ENCODE peak calls at places on chromosome 2, in seven cellular contexts. Q is breast epithelium, F is A549, B is heart left ventricle, Y is right lobe of liver, T is IMR-90, G is uterus. R is an unnamed sample.

GRCh38 chr2:71071681-71072398 is 3.4 kb downstream of the NAGK start:
- DNase-seq in T (no peak), Y (peak; percentile 35), F (no peak), G (no peak), B (peak; percentile 33), Q (no peak), R (no peak)

GRCh38 chr2:210198326-210198725 is 26.9 kb downstream of the ACADL start:
- DNase-seq in Q (no peak), F (no peak), Y (no peak), B (no peak), G (no peak), T (peak; percentile 22), R (no peak)

GRCh38 chr2:157508676-157509075 is 64.8 kb upstream of the CYTIP start:
- DNase-seq in B (no peak), T (no peak), Y (no peak), Q (no peak), G (no peak), F (no peak), R (no peak)

GRCh38 chr2:27802547-27802946 is 31.0 kb downstream of the MRPL33 start:
- DNase-seq in B (no peak), Y (no peak), F (no peak), T (no peak), Q (no peak), G (no peak), R (no peak)

GRCh38 chr2:149068996-149069888 is 30.7 kb downstream of the LYPD6B start:
- DNase-seq in B (no peak), G (no peak), Q (no peak), T (peak; percentile 61), Y (no peak), F (no peak), R (no peak)

GRCh38 chr2:206736935-206737334 is 18.7 kb upstream of the DYTN start:
- DNase-seq in Q (no peak), F (no peak), T (no peak), Y (no peak), B (no peak), G (no peak), R (no peak)

GRCh38 chr2:232890896-232891601 is 21.0 kb downstream of the SNORC start:
- DNase-seq in Q (peak; percentile 77), T (peak; percentile 27), F (no peak), Y (peak; percentile 23), B (no peak), G (no peak), R (no peak)

GRCh38 chr2:151827564-151828142 is 568 bp downstream of the ARL5A start:
- DNase-seq in T (peak; percentile 16), F (peak; percentile 15), B (no peak), Q (peak; percentile 19), G (peak; percentile 17), Y (peak; percentile 25), R (no peak)

DNA sequence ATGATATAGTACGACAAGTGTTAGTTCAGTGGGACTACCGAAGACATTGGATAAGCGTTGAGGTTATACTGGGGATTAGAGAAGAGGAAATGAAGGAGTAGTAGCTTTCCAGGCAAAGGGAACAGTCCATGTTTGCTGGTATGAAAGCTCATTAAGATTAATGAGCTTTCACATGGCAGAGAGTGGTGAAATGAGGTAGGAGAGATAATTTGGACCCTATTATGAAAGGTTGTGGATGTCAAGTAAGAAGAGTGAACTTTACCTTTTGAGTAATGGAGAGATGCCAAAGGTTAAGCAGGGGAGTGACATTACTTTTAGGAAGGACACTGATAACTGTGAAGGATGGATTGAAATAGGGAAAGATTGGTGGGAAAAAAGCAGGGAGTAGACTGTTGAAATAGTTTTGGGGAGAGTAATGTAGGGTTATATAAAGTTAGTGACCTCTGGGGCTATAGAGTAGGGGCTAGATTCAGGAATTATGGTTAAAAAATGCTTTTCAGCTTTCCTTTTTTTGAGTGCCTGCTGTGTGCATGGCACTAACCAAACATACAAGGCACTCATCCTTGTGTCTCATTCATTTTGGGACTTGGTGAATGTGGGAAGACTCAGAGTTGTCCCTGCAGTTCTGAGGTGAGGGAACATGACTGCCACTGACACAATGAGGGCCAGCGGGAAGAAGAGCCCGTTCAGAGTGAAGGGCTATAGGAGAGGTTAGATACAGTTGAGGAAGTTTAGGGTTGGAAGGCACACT is 87.2 kb upstream of the STON1 start:
- DNase-seq in T (no peak), F (no peak), B (no peak), Q (no peak), G (no peak), Y (no peak), R (no peak)
- H3K4me3 ChIP-seq in T (no peak overlapping the region), F (no peak overlapping the region), B (no peak overlapping the region), Q (no peak overlapping the region), G (no peak overlapping the region), Y (no peak overlapping the region), R (no peak overlapping the region)

DNA sequence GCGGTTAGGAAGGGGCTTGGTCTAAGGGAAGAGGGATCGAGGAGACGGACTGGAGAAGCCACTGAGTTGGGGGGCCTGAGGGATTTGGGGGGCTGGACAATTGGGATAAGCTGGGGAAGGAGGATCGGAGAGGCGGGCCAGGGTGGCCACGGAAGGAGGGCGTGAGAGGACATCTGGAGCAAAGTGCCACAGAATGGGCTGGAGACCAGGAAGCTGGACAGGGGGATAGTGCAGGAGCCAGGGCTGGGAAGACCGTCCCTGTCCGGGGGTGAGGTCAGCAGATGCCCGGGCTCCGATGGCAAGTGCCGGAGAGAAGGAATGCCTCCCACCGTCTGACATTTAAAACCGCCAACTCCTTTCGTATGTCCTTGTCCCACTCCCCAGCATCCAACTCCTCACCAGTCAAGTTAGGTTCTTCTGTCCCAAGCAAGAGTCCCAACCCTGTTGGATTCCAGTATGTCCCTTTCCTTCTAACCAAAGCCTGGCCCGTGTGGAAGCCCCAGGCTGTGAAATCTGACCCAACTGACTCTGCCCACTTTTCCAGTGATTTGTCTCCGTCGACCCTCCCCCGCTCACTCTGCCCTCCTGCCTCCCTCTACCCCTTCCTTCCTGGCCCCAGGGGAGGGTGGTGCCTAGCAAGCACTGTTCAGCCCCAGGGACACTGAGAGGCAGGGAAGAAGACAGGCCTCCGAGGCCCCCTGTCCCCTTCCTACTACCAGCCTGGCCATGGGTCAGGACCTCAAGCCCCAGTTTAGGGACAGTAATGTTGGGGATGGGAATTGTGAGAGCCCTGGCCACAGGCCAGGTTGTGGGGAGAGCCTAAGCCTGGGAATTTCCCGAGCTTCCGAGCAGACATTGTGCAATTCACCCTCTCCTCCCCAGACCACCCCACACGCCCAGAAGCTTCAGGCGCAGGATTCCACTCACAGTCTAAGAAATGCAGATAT is 31.5 kb upstream of the TMBIM1 start:
- DNase-seq in T (peak; percentile 60), B (no peak), Y (peak; percentile 81), G (peak; percentile 48), Q (no peak), F (peak; percentile 13), R (peak; percentile 60)
- TF ChIP-seq POLR2A in T (no peak), B (no peak), Y (peak; percentile 59), G (no peak), Q (no peak), F (no peak), R (no peak)

GRCh38 chr2:129187379-129187778 is 792.1 kb upstream of the RAB6C start:
- DNase-seq in B (no peak), Y (no peak), F (no peak), T (no peak), G (no peak), Q (no peak), R (no peak)
- H3K27ac ChIP-seq in B (no peak overlapping the region), Y (no peak overlapping the region), F (no peak overlapping the region), T (no peak overlapping the region), G (no peak overlapping the region), Q (no peak overlapping the region), R (no peak overlapping the region)

GRCh38 chr2:187466129-187466792 is 18.2 kb upstream of the CALCRL start:
- DNase-seq in Q (no peak), B (no peak), Y (no peak), F (no peak), T (no peak), G (no peak), R (no peak)

GRCh38 chr2:187459242-187459641 is 11.2 kb upstream of the CALCRL start:
- DNase-seq in Q (no peak), T (no peak), F (no peak), B (no peak), Y (no peak), G (no peak), R (no peak)

GRCh38 chr2:187462839-187463238 is 14.8 kb upstream of the CALCRL start:
- DNase-seq in Y (no peak), B (no peak), F (no peak), G (no peak), Q (no peak), T (no peak), R (no peak)

GRCh38 chr2:187461294-187462261 is 13.5 kb upstream of the CALCRL start:
- DNase-seq in F (no peak), Q (no peak), T (no peak), B (peak; percentile 18), Y (no peak), G (peak; percentile 17), R (peak; percentile 30)
- H3K4me3 ChIP-seq in F (no peak overlapping the region), Q (no peak overlapping the region), T (no peak overlapping the region), B (no peak overlapping the region), Y (no peak overlapping the region), G (no peak overlapping the region), R (peak overlapping the region; percentile 10)

GRCh38 chr2:82182270-82182669 is 1877.7 kb upstream of the LRRTM1 start:
- DNase-seq in B (no peak), T (no peak), G (no peak), F (no peak), Y (no peak), Q (no peak), R (no peak)
- TF ChIP-seq POLR2A in B (no peak), T (no peak), G (no peak), F (no peak), Y (no peak), Q (no peak), R (no peak)

DNA sequence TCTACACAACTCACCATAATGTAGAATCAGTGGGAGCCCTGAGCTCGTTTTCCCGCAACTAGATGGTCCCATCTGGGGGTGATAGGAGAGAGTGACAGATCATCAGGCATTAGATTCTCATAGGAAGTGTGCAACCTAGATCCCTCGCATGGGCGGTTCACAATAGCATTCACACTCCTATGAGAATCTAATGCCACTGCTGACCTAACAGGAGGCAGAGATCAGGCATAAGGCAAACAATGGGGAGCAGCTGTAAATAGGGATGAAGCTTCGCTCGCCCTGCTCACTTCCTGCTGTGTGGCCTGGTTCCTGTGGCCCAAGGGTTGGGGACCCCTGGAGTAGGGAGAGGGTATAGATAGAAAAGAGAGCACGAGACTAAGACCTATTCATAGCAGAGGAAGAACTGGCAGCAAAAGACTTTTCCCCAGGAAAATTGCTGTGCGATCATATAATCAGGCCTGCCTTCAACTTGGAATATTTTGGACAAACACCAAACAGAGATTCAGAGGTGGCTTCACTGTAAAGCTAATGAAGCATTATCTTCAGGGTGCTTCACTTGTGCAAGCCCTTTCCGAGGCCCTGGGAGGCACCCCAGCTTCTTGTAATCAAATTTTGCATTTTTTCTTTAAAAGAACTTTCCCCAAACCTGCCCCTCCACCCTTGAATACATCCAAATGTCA is 29.0 kb upstream of the ATL2 start:
- DNase-seq in T (no peak), F (no peak), Y (no peak), B (no peak), Q (no peak), G (no peak), R (no peak)
- H3K27ac ChIP-seq in T (no peak overlapping the region), F (no peak overlapping the region), Y (peak overlapping the region; percentile 84), B (peak overlapping the region; percentile 58), Q (peak overlapping the region; percentile 87), G (peak overlapping the region; percentile 61), R (no peak overlapping the region)

R was measured in ovary.